ENCODE peak calls at places on chromosome 21, in six cellular contexts. Z is vagina, E is HCT116, T is A549, F is HAP-1, X is IMR-90. Y is an unnamed sample.

GRCh38 chr21:29075706-29076447 is 2.4 kb upstream of the CCT8 start:
- DNase-seq in Z (no peak), E (peak; percentile 61), T (no peak), F (no peak), X (peak; percentile 35), Y (no peak)

GRCh38 chr21:42631142-42631541 is 22.3 kb upstream of the PDE9A start:
- DNase-seq in Z (no peak), E (no peak), T (no peak), F (no peak), X (no peak), Y (no peak)

GRCh38 chr21:46397993-46398392 is 60.7 kb upstream of the DIP2A start:
- DNase-seq in Z (no peak), E (no peak), T (no peak), F (no peak), X (no peak), Y (no peak)

GRCh38 chr21:35223480-35224156 is 174.5 kb upstream of the RUNX1 start:
- DNase-seq in Z (no peak), E (no peak), T (no peak), F (no peak), X (no peak), Y (no peak)

GRCh38 chr21:16078382-16078781 is 348.6 kb downstream of the USP25 start:
- DNase-seq in Z (no peak), E (no peak), T (no peak), F (no peak), X (no peak), Y (no peak)

GRCh38 chr21:44261191-44261631 is 486 bp downstream of the DNMT3L start:
- DNase-seq in Z (no peak), E (no peak), T (no peak), F (no peak), X (no peak), Y (no peak)

GRCh38 chr21:35525443-35525842 is 476.3 kb upstream of the RUNX1 start:
- DNase-seq in Z (no peak), E (peak; percentile 21), T (no peak), F (no peak), X (peak; percentile 54), Y (no peak)

GRCh38 chr21:21029159-21029558 is 30.9 kb downstream of the NCAM2 start:
- DNase-seq in Z (no peak), E (no peak), T (no peak), F (peak; percentile 60), X (no peak), Y (no peak)

GRCh38 chr21:14520535-14520934 is 25.6 kb downstream of the SAMSN1 start:
- DNase-seq in Z (no peak), E (no peak), T (no peak), F (no peak), X (no peak), Y (no peak)

GRCh38 chr21:39445339-39446269 is at the start of gene LCA5L:
- DNase-seq in Z (no peak), E (peak; percentile 70), T (peak; percentile 70), F (peak; percentile 79), X (peak; percentile 81), Y (peak; percentile 93)

GRCh38 chr21:33042812-33043211 is 17.1 kb downstream of the OLIG2 start:
- DNase-seq in Z (no peak), E (peak; percentile 50), T (peak; percentile 8), F (no peak), X (peak; percentile 97), Y (no peak)

GRCh38 chr21:27759091-27759659 is 792.3 kb upstream of the ADAMTS5 start:
- DNase-seq in Z (no peak), E (no peak), T (no peak), F (no peak), X (no peak), Y (no peak)

GRCh38 chr21:42279888-42280287 is 35.3 kb downstream of the TFF3 start:
- DNase-seq in Z (no peak), E (no peak), T (no peak), F (no peak), X (no peak), Y (no peak)

GRCh38 chr21:42199488-42200463 is 19.2 kb upstream of the ABCG1 start:
- DNase-seq in Z (peak; percentile 55), E (no peak), T (peak; percentile 10), F (no peak), X (peak; percentile 77), Y (no peak)

GRCh38 chr21:33039542-33039941 is 13.8 kb downstream of the OLIG2 start:
- DNase-seq in Z (no peak), E (no peak), T (no peak), F (no peak), X (no peak), Y (no peak)

GRCh38 chr21:36647279-36648093 is 51.4 kb upstream of the SIM2 start:
- DNase-seq in Z (no peak), E (no peak), T (peak; percentile 21), F (no peak), X (peak; percentile 48), Y (no peak)

GRCh38 chr21:29649370-29649963 is 290.3 kb downstream of the GRIK1 start:
- DNase-seq in Z (no peak), E (no peak), T (no peak), F (no peak), X (no peak), Y (no peak)

GRCh38 chr21:39575778-39576177 is 37.0 kb upstream of the B3GALT5 start:
- DNase-seq in Z (no peak), E (no peak), T (no peak), F (no peak), X (no peak), Y (no peak)

GRCh38 chr21:29538115-29538514 is 239.4 kb downstream of the BACH1 start:
- DNase-seq in Z (no peak), E (no peak), T (no peak), F (no peak), X (peak; percentile 79), Y (no peak)

GRCh38 chr21:36697473-36698159 is 1.3 kb upstream of the SIM2 start:
- DNase-seq in Z (no peak), E (no peak), T (no peak), F (no peak), X (no peak), Y (no peak)

GRCh38 chr21:36639769-36640168 is 59.1 kb upstream of the SIM2 start:
- DNase-seq in Z (no peak), E (no peak), T (no peak), F (no peak), X (no peak), Y (no peak)

GRCh38 chr21:16891821-16892220 is 621.0 kb upstream of the CXADR start:
- DNase-seq in Z (no peak), E (no peak), T (no peak), F (peak; percentile 26), X (peak; percentile 60), Y (no peak)

DNA sequence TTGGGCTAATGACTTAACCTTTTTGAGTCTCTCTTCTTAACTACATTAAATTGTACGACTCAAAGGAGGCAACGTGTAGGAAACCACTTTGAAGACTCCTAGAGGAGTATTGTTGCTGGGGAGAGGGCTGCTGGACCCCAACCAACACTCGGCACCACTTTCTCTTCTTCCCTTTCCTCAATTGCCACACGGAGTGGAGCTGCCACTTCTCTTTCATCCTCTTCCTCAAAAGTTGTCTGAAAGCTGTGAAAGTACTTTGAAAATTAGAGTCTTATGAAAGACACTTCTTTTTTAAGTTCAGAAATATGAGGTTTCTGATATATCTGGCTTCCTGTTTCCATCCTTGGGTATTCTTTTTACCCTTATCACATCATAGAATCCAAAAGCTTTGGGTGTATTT is 59.5 kb downstream of the MRPS6 start:
- DNase-seq in Z (no peak), E (no peak), T (no peak), F (no peak), X (no peak), Y (no peak)
- H3K4me1 ChIP-seq in Z (peaks cover 52% of the 10 kb centered on the region), E (peaks cover 14% of the 10 kb centered on the region), T (peaks cover 19% of the 10 kb centered on the region), F (peaks cover 24% of the 10 kb centered on the region), X (peaks cover 25% of the 10 kb centered on the region), Y (peaks cover 63% of the 10 kb centered on the region)

GRCh38 chr21:45290948-45291612 is 3.4 kb upstream of the POFUT2 start:
- DNase-seq in Z (peak; percentile 70), E (no peak), T (no peak), F (no peak), X (peak; percentile 58), Y (peak; percentile 75)
- H3K4me1 ChIP-seq in Z (peaks cover 61% of the 10 kb centered on the region), E (peaks cover 25% of the 10 kb centered on the region), T (peaks cover 20% of the 10 kb centered on the region), F (peaks cover 12% of the 10 kb centered on the region), X (peaks cover 36% of the 10 kb centered on the region), Y (peaks cover 3% of the 10 kb centered on the region)

GRCh38 chr21:31663584-31664249 is 4.2 kb downstream of the SOD1 start:
- DNase-seq in Z (no peak), E (no peak), T (no peak), F (no peak), X (no peak), Y (no peak)
- H3K4me1 ChIP-seq in Z (peaks cover 82% of the 10 kb centered on the region), E (peaks cover 31% of the 10 kb centered on the region), T (peaks cover 28% of the 10 kb centered on the region), F (peaks cover 31% of the 10 kb centered on the region), X (peaks cover 5% of the 10 kb centered on the region), Y (no peaks in the 10 kb centered on the region)

GRCh38 chr21:45322960-45323461 is 35.3 kb upstream of the POFUT2 start:
- DNase-seq in Z (no peak), E (no peak), T (peak; percentile 69), F (no peak), X (no peak), Y (no peak)
- H3K4me1 ChIP-seq in Z (peaks cover 63% of the 10 kb centered on the region), E (peaks cover 50% of the 10 kb centered on the region), T (peaks cover 97% of the 10 kb centered on the region), F (no peaks in the 10 kb centered on the region), X (peaks cover 45% of the 10 kb centered on the region), Y (peaks cover 59% of the 10 kb centered on the region)

DNA sequence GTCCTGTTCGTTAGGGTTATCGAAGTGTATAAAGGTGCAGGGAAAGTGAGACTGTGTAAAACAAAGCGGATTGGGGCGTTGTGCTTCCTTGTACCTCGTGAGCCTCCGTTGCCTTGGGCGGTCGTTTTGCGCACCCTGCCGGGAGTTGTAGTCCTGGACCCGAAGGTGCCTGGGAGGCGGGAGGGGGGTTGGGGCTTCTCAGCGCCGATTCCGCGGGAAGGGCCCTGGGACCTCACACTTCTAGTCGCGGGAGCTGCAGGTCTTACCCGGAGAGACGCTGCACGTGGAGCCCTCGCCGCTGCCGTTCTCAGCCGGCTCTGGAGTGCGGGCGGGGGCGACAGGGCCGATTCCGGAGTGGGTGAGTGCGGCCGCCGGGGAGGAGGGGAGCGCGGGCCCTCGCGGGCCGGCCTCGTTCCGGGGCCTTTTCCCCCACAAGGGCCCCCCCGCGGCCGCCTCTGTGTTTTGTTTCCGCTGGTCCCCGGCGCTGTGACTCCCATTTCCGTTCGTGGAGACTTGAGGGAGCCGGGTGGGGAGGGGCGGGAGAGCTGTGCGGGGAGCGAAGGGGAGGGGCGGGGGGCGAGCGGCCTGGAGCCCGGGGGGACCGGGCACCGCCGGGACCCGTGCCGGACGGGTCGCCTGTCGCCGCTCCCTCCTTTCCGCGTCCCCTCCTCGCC is 586 bp downstream of the GABPA start:
- DNase-seq in Z (no peak), E (peak; percentile 39), T (peak; percentile 33), F (peak; percentile 73), X (peak; percentile 88), Y (peak; percentile 93)
- H3K4me1 ChIP-seq in Z (peaks cover 50% of the 10 kb centered on the region), E (peaks cover 18% of the 10 kb centered on the region), T (peaks cover 8% of the 10 kb centered on the region), F (peaks cover 28% of the 10 kb centered on the region), X (no peaks in the 10 kb centered on the region), Y (no peaks in the 10 kb centered on the region)

GRCh38 chr21:38290809-38291208 is 34.0 kb downstream of the KCNJ15 start:
- DNase-seq in Z (no peak), E (no peak), T (no peak), F (no peak), X (no peak), Y (no peak)
- H3K4me1 ChIP-seq in Z (peaks cover 12% of the 10 kb centered on the region), E (no peaks in the 10 kb centered on the region), T (peaks cover 38% of the 10 kb centered on the region), F (no peaks in the 10 kb centered on the region), X (peaks cover 10% of the 10 kb centered on the region), Y (no peaks in the 10 kb centered on the region)